ENCODE peak calls at places on chromosomes 16 and 17, in ten cellular contexts. A is hypothalamus; D is GM10248; S is retinal pigment epithelial cell; C is Ammon's horn; H is neural progenitor cell; X is WTC11; Y is body of pancreas; B is AG09319; U is activated CD4-positive, alpha-beta T cell treated with anti-CD3 and anti-CD28 coated beads for 24 hours. O is an unnamed sample.

GRCh38 chr17:31321481-31321880 is at the start of gene EVI2A:
- DNase-seq in U (peak), C (peak), Y (no peak), A (no peak), X (no peak), B (no peak), S (peak), D (peak), H (peak), O (no peak)

GRCh38 chr16:51382215-51382614 is 231.1 kb upstream of the SALL1 start:
- DNase-seq in H (no peak), U (no peak), B (no peak), C (no peak), D (no peak), A (no peak), X (no peak), Y (peak), S (peak), O (no peak)

GRCh38 chr16:48862087-48862532 is 252.1 kb upstream of the N4BP1 start:
- DNase-seq in H (peak), A (no peak), C (no peak), B (no peak), Y (no peak), X (peak), U (no peak), D (no peak), S (no peak), O (no peak)

GRCh38 chr17:75155191-75155601 is 884 bp upstream of the JPT1 start:
- DNase-seq in H (peak), C (no peak), X (peak), B (no peak), D (no peak), A (no peak), S (no peak), Y (no peak), U (no peak), O (no peak)

GRCh38 chr17:17289091-17289490 is 8.0 kb upstream of the COPS3 start:
- DNase-seq in A (no peak), H (no peak), U (no peak), D (no peak), X (no peak), S (no peak), Y (no peak), B (no peak), C (no peak), O (no peak)

GRCh38 chr17:63275318-63275967 is 170.7 kb downstream of the CYB561 start:
- DNase-seq in D (no peak), C (peak), S (peak), A (no peak), X (no peak), H (no peak), Y (no peak), B (peak), U (peak), O (no peak)

GRCh38 chr17:77353684-77354419 is 213.1 kb downstream of the SEC14L1 start:
- DNase-seq in D (peak), X (no peak), B (no peak), U (no peak), A (no peak), S (no peak), H (no peak), C (no peak), Y (no peak), O (no peak)

GRCh38 chr16:4771646-4772045 is 4.7 kb upstream of the ZNF500 start:
- DNase-seq in C (no peak), U (no peak), H (no peak), B (no peak), D (no peak), A (no peak), X (no peak), S (no peak), Y (no peak), O (no peak)

GRCh38 chr16:54935411-54936085 is 4.9 kb downstream of the IRX5 start:
- DNase-seq in S (no peak), C (no peak), H (no peak), B (no peak), X (no peak), D (no peak), U (no peak), A (no peak), Y (no peak), O (no peak)

GRCh38 chr16:88628512-88628974 is 9.8 kb upstream of the IL17C start:
- DNase-seq in H (peak), Y (no peak), D (no peak), X (peak), A (no peak), S (no peak), C (no peak), U (no peak), B (no peak), O (no peak)

GRCh38 chr17:18920911-18921441 is 31.0 kb upstream of the SLC5A10 start:
- DNase-seq in C (no peak), Y (no peak), A (no peak), S (peak), U (no peak), D (no peak), H (no peak), B (no peak), X (no peak), O (no peak)

GRCh38 chr16:88837806-88838205 is 18.9 kb downstream of the GALNS start:
- DNase-seq in D (no peak), S (no peak), C (no peak), X (no peak), H (no peak), B (no peak), Y (no peak), U (no peak), A (no peak), O (no peak)

GRCh38 chr17:45293413-45294211 is 23.2 kb downstream of the MAP3K14 start:
- DNase-seq in D (no peak), C (peak), X (no peak), B (peak), Y (peak), A (peak), S (peak), U (no peak), H (no peak), O (peak)

GRCh38 chr17:44921122-44921882 is 6.0 kb upstream of the GFAP start:
- DNase-seq in H (peak), S (no peak), C (no peak), Y (peak), B (no peak), U (no peak), A (no peak), D (peak), X (peak), O (no peak)

GRCh38 chr17:54536306-54536705 is 364.3 kb upstream of the TOM1L1 start:
- DNase-seq in B (no peak), D (no peak), U (no peak), H (no peak), C (no peak), X (no peak), A (no peak), Y (no peak), S (no peak), O (no peak)

GRCh38 chr17:44389281-44389680 is at the start of gene ITGA2B:
- DNase-seq in H (no peak), Y (no peak), A (no peak), U (no peak), S (no peak), X (no peak), D (no peak), C (no peak), B (no peak), O (no peak)

GRCh38 chr17:62179525-62180161 is 114.6 kb upstream of the MED13 start:
- DNase-seq in H (no peak), D (no peak), C (no peak), A (no peak), U (no peak), Y (no peak), X (no peak), B (no peak), S (peak), O (no peak)

GRCh38 chr17:21034350-21035235 is 8.2 kb downstream of the USP22 start:
- DNase-seq in A (no peak), X (no peak), H (no peak), S (no peak), Y (no peak), D (no peak), U (no peak), B (no peak), C (peak), O (no peak)

GRCh38 chr17:78617371-78618061 is 40.3 kb upstream of the DNAH17 start:
- DNase-seq in D (no peak), U (no peak), H (no peak), S (no peak), X (no peak), A (no peak), B (no peak), Y (no peak), C (no peak), O (no peak)

GRCh38 chr17:29112780-29113295 is 67.4 kb downstream of the MYO18A start:
- DNase-seq in X (no peak), Y (peak), S (no peak), B (peak), D (no peak), U (no peak), H (no peak), C (peak), A (no peak), O (no peak)

GRCh38 chr17:66343531-66344078 is 41.2 kb downstream of the PRKCA start:
- DNase-seq in S (no peak), C (no peak), H (no peak), D (no peak), X (no peak), B (no peak), A (no peak), Y (no peak), U (no peak), O (no peak)

GRCh38 chr17:74447628-74448159 is 15.8 kb downstream of the GPRC5C start:
- DNase-seq in A (no peak), B (no peak), Y (no peak), D (no peak), H (no peak), X (no peak), U (no peak), C (no peak), S (no peak), O (no peak)